ENCODE peak calls at places on chromosomes 12 and 14, in five cellular contexts. X is posterior cingulate gyrus, V is non-pigmented ciliary epithelial cell, G is colonic mucosa, S is choroid plexus epithelial cell. Z is an unnamed sample.

GRCh38 chr12:131098178-131098981 is 144.7 kb downstream of the ADGRD1 start:
- DNase-seq in X (peak), V (no peak), G (no peak), S (no peak), Z (no peak)

GRCh38 chr12:111570090-111570961 is 28.8 kb downstream of the ATXN2 start:
- DNase-seq in X (no peak), V (peak), G (no peak), S (peak), Z (no peak)

GRCh38 chr12:132071001-132071810 is 72.9 kb downstream of the DDX51 start:
- DNase-seq in X (no peak), V (no peak), G (no peak), S (no peak), Z (no peak)

GRCh38 chr12:46983393-46983793 is 96.0 kb upstream of the PCED1B start:
- DNase-seq in X (no peak), V (no peak), G (no peak), S (no peak), Z (no peak)

GRCh38 chr12:69879007-69879960 is 54.3 kb downstream of the MYRFL start:
- DNase-seq in X (peak), V (peak), G (peak), S (peak), Z (no peak)

GRCh38 chr12:6457220-6457945 is 5.5 kb downstream of the TAPBPL start:
- DNase-seq in X (no peak), V (no peak), G (no peak), S (no peak), Z (no peak)

GRCh38 chr12:79020106-79020505 is 155.5 kb downstream of the SYT1 start:
- DNase-seq in X (no peak), V (no peak), G (no peak), S (peak), Z (no peak)

GRCh38 chr12:65835256-65835655 is 11.0 kb downstream of the HMGA2 start:
- DNase-seq in X (no peak), V (no peak), G (no peak), S (no peak), Z (no peak)

GRCh38 chr14:71780075-71780474 is 152.2 kb upstream of the RGS6 start:
- DNase-seq in X (no peak), V (no peak), G (no peak), S (no peak), Z (no peak)

GRCh38 chr12:49880756-49881390 is 22.8 kb downstream of the FAIM2 start:
- DNase-seq in X (peak), V (no peak), G (no peak), S (no peak), Z (no peak)

GRCh38 chr14:101133068-101133467 is 229.5 kb upstream of the RTL1 start:
- DNase-seq in X (no peak), V (no peak), G (no peak), S (no peak), Z (no peak)

GRCh38 chr14:32560213-32560857 is 231.2 kb downstream of the AKAP6 start:
- DNase-seq in X (peak), V (peak), G (peak), S (peak), Z (no peak)

GRCh38 chr12:75852143-75852542 is 179.4 kb downstream of the PHLDA1 start:
- DNase-seq in X (no peak), V (no peak), G (no peak), S (no peak), Z (no peak)